ENCODE peak calls at places on chromosomes 6 and 20, in seven cellular contexts. R is stimulated activated CD4-positive, alpha-beta T cell treated with anti-CD3 and anti-CD28 coated beads, Interleukin-4, amount 100 ng/mL, for 48 hours; Q is stimulated activated CD8-positive, alpha-beta memory T cell treated with anti-CD3 and anti-CD28 coated beads, Interleukin-2, amount 100 ng/mL, for 48 hours; A is fibroblast of lung; E is H54; O is mucosa of gallbladder; D is hepatocyte. Z is an unnamed sample.

GRCh38 chr6:98039876-98040605 is 757.0 kb upstream of the MMS22L start:
- DNase-seq in D (peak; percentile 15), Q (no peak), R (no peak), A (peak; percentile 26), O (no peak), E (no peak), Z (no peak)

GRCh38 chr6:66508433-66508832 is 801.4 kb upstream of the EYS start:
- DNase-seq in E (no peak), R (no peak), A (peak; percentile 60), D (no peak), Q (no peak), O (no peak), Z (no peak)

GRCh38 chr6:106629859-106630163 is 433 bp downstream of the QRSL1 start:
- DNase-seq in Q (no peak), D (no peak), E (peak; percentile 7), R (no peak), O (no peak), A (no peak), Z (no peak)

GRCh38 chr6:97757575-97757974 is 474.6 kb upstream of the MMS22L start:
- DNase-seq in Q (no peak), D (no peak), E (no peak), O (no peak), A (no peak), R (no peak), Z (no peak)

GRCh38 chr6:156928126-156928525 is 150.9 kb downstream of the ARID1B start:
- DNase-seq in O (no peak), R (no peak), Q (no peak), D (no peak), A (no peak), E (no peak), Z (no peak)

GRCh38 chr6:122799916-122800701 is 11.1 kb downstream of the SMPDL3A start:
- DNase-seq in A (peak; percentile 23), D (peak; percentile 47), E (no peak), Q (no peak), R (no peak), O (peak; percentile 24), Z (no peak)

GRCh38 chr6:28161410-28162079 is 19.9 kb downstream of the ZKSCAN8 start:
- DNase-seq in Q (peak; percentile 71), O (peak; percentile 65), A (peak; percentile 58), D (peak; percentile 82), E (peak; percentile 41), R (peak; percentile 70), Z (peak; percentile 25)

GRCh38 chr6:14671261-14671681 is 553.7 kb downstream of the CD83 start:
- DNase-seq in Q (no peak), E (no peak), R (no peak), D (no peak), A (peak; percentile 96), O (no peak), Z (no peak)

GRCh38 chr6:43706788-43707187 is 19.2 kb upstream of the MRPS18A start:
- DNase-seq in E (no peak), A (peak; percentile 65), O (no peak), Q (no peak), R (no peak), D (no peak), Z (no peak)

GRCh38 chr6:155765275-155766194 is 309.9 kb upstream of the NOX3 start:
- DNase-seq in O (no peak), Q (no peak), E (peak; percentile 9), D (no peak), A (peak; percentile 87), R (no peak), Z (no peak)

GRCh38 chr6:137677714-137678113 is 183.5 kb upstream of the OLIG3 start:
- DNase-seq in Q (no peak), A (no peak), O (no peak), R (no peak), D (no peak), E (no peak), Z (no peak)

GRCh38 chr6:92495246-92495645 is 924.1 kb downstream of the EPHA7 start:
- DNase-seq in R (no peak), D (no peak), A (peak; percentile 78), E (no peak), Q (no peak), O (no peak), Z (no peak)

GRCh38 chr6:27791182-27791939 is 120.8 kb downstream of the OR2B2 start:
- DNase-seq in Q (no peak), O (peak; percentile 44), E (no peak), R (no peak), D (peak; percentile 83), A (peak; percentile 79), Z (peak; percentile 47)

GRCh38 chr20:59400666-59401065 is 100.3 kb downstream of the EDN3 start:
- DNase-seq in Q (no peak), E (no peak), D (no peak), A (no peak), R (no peak), O (no peak), Z (no peak)

GRCh38 chr6:81636930-81637568 is 115.4 kb downstream of the TENT5A start:
- DNase-seq in A (no peak), Q (no peak), O (no peak), E (no peak), D (no peak), R (no peak), Z (no peak)

GRCh38 chr6:168163096-168163731 is 84.2 kb upstream of the FRMD1 start:
- DNase-seq in E (no peak), D (peak; percentile 54), R (no peak), Q (no peak), A (peak; percentile 45), O (peak; percentile 49), Z (no peak)

GRCh38 chr6:158011478-158011920 is 29.8 kb downstream of the SYNJ2 start:
- DNase-seq in E (no peak), R (no peak), Q (no peak), A (peak; percentile 49), O (no peak), D (no peak), Z (no peak)

GRCh38 chr20:13263451-13263850 is 42.4 kb downstream of the ISM1 start:
- DNase-seq in O (no peak), Q (no peak), R (no peak), E (no peak), D (no peak), A (no peak), Z (no peak)

GRCh38 chr6:150967910-150968309 is 102.4 kb downstream of the MTHFD1L start:
- DNase-seq in O (no peak), A (peak; percentile 5), D (no peak), E (no peak), Q (no peak), R (no peak), Z (no peak)

GRCh38 chr20:5845686-5846651 is 95.8 kb downstream of the SHLD1 start:
- DNase-seq in E (no peak), D (peak; percentile 25), R (no peak), O (no peak), Q (no peak), A (peak; percentile 34), Z (no peak)

GRCh38 chr20:63183422-63184146 is 32.3 kb downstream of the YTHDF1 start:
- DNase-seq in R (peak; percentile 38), A (no peak), D (peak; percentile 58), E (peak; percentile 72), O (peak; percentile 17), Q (peak; percentile 37), Z (peak; percentile 54)

GRCh38 chr6:81865712-81866111 is 113.2 kb upstream of the TENT5A start:
- DNase-seq in E (peak; percentile 25), A (peak; percentile 86), R (no peak), O (no peak), D (peak; percentile 25), Q (no peak), Z (no peak)

GRCh38 chr6:4812068-4812467 is 35.9 kb downstream of the CDYL start:
- DNase-seq in D (no peak), R (no peak), A (peak; percentile 51), E (peak; percentile 54), Q (no peak), O (no peak), Z (no peak)

GRCh38 chr6:25027221-25027916 is 91.6 kb upstream of the RIPOR2 start:
- DNase-seq in A (no peak), R (peak; percentile 71), Q (peak; percentile 48), D (no peak), E (no peak), O (peak; percentile 36), Z (no peak)

GRCh38 chr20:20037960-20038359 is 14.3 kb downstream of the CRNKL1 start:
- DNase-seq in O (no peak), R (no peak), D (no peak), E (no peak), A (peak; percentile 56), Q (no peak), Z (no peak)

GRCh38 chr6:110476046-110476849 is at the start of gene SLC22A16:
- DNase-seq in O (no peak), A (no peak), E (no peak), R (no peak), Q (no peak), D (no peak), Z (no peak)

GRCh38 chr6:157610451-157610999 is 212.5 kb upstream of the SNX9 start:
- DNase-seq in E (no peak), O (no peak), R (no peak), D (no peak), Q (no peak), A (no peak), Z (no peak)

GRCh38 chr20:53480913-53481312 is 112.7 kb downstream of the ZNF217 start:
- DNase-seq in Q (no peak), A (no peak), E (no peak), O (no peak), D (no peak), R (no peak), Z (no peak)

Z was measured in A549.